ENCODE peak calls at places on chromosomes 1 and 21, in six cellular contexts. One of them, this sample, is unnamed.

GRCh38 chr1:234601217-234602017 is 8.6 kb downstream of the IRF2BP2 start:
- DNase-seq in PC-3: peak; percentile 22
- DNase-seq in mammary epithelial cell: peak; percentile 25
- DNase-seq in neural progenitor cell: no peak
- DNase-seq in GM23338: peak; percentile 54
- DNase-seq in fibroblast of lung: peak; percentile 52
- DNase-seq in this sample: no peak

GRCh38 chr1:86382878-86383277 is 13.2 kb downstream of the ODF2L start:
- DNase-seq in PC-3: no peak
- DNase-seq in mammary epithelial cell: no peak
- DNase-seq in neural progenitor cell: no peak
- DNase-seq in GM23338: no peak
- DNase-seq in fibroblast of lung: no peak
- DNase-seq in this sample: no peak

GRCh38 chr1:99964806-99965205 is 5.0 kb upstream of the SLC35A3 start:
- DNase-seq in PC-3: no peak
- DNase-seq in mammary epithelial cell: no peak
- DNase-seq in neural progenitor cell: peak; percentile 17
- DNase-seq in GM23338: peak; percentile 24
- DNase-seq in fibroblast of lung: no peak
- DNase-seq in this sample: no peak

GRCh38 chr1:44220755-44221154 is 7.5 kb downstream of the DMAP1 start:
- DNase-seq in PC-3: no peak
- DNase-seq in mammary epithelial cell: no peak
- DNase-seq in neural progenitor cell: no peak
- DNase-seq in GM23338: no peak
- DNase-seq in fibroblast of lung: no peak
- DNase-seq in this sample: no peak

GRCh38 chr1:89790592-89790991 is 30.2 kb upstream of the LRRC8D start:
- DNase-seq in PC-3: no peak
- DNase-seq in mammary epithelial cell: no peak
- DNase-seq in neural progenitor cell: no peak
- DNase-seq in GM23338: no peak
- DNase-seq in fibroblast of lung: no peak
- DNase-seq in this sample: no peak

GRCh38 chr21:44593598-44594405 is 1.5 kb upstream of the KRTAP10-6 start:
- DNase-seq in PC-3: no peak
- DNase-seq in mammary epithelial cell: no peak
- DNase-seq in neural progenitor cell: no peak
- DNase-seq in GM23338: peak; percentile 42
- DNase-seq in fibroblast of lung: peak; percentile 1
- DNase-seq in this sample: no peak

GRCh38 chr1:36251794-36252481 is 27.7 kb downstream of the THRAP3 start:
- DNase-seq in PC-3: peak; percentile 76
- DNase-seq in mammary epithelial cell: no peak
- DNase-seq in neural progenitor cell: no peak
- DNase-seq in GM23338: no peak
- DNase-seq in fibroblast of lung: no peak
- DNase-seq in this sample: no peak

GRCh38 chr21:20311388-20311787 is 686.8 kb upstream of the NCAM2 start:
- DNase-seq in PC-3: peak; percentile 3
- DNase-seq in mammary epithelial cell: no peak
- DNase-seq in neural progenitor cell: no peak
- DNase-seq in GM23338: no peak
- DNase-seq in fibroblast of lung: no peak
- DNase-seq in this sample: no peak

GRCh38 chr1:67001682-67002425 is 52.1 kb downstream of the SLC35D1 start:
- DNase-seq in PC-3: no peak
- DNase-seq in mammary epithelial cell: no peak
- DNase-seq in neural progenitor cell: no peak
- DNase-seq in GM23338: no peak
- DNase-seq in fibroblast of lung: no peak
- DNase-seq in this sample: no peak

GRCh38 chr1:216140650-216141547 is 282.3 kb downstream of the USH2A start:
- DNase-seq in PC-3: no peak
- DNase-seq in mammary epithelial cell: no peak
- DNase-seq in neural progenitor cell: peak; percentile 4
- DNase-seq in GM23338: no peak
- DNase-seq in fibroblast of lung: no peak
- DNase-seq in this sample: no peak

GRCh38 chr1:15283500-15283899 is 36.5 kb downstream of the FHAD1 start:
- DNase-seq in PC-3: peak; percentile 72
- DNase-seq in mammary epithelial cell: peak; percentile 94
- DNase-seq in neural progenitor cell: no peak
- DNase-seq in GM23338: no peak
- DNase-seq in fibroblast of lung: peak; percentile 55
- DNase-seq in this sample: peak; percentile 36

GRCh38 chr1:52057245-52057644 is 1.1 kb downstream of the BTF3L4 start:
- DNase-seq in PC-3: no peak
- DNase-seq in mammary epithelial cell: no peak
- DNase-seq in neural progenitor cell: no peak
- DNase-seq in GM23338: no peak
- DNase-seq in fibroblast of lung: no peak
- DNase-seq in this sample: no peak

GRCh38 chr1:19384113-19384512 is 72.0 kb downstream of the SLC66A1 start:
- DNase-seq in PC-3: peak; percentile 20
- DNase-seq in mammary epithelial cell: no peak
- DNase-seq in neural progenitor cell: no peak
- DNase-seq in GM23338: no peak
- DNase-seq in fibroblast of lung: peak; percentile 41
- DNase-seq in this sample: no peak

GRCh38 chr21:34890724-34891609 is 158.1 kb downstream of the RUNX1 start:
- DNase-seq in PC-3: no peak
- DNase-seq in mammary epithelial cell: peak; percentile 63
- DNase-seq in neural progenitor cell: peak; percentile 72
- DNase-seq in GM23338: peak; percentile 75
- DNase-seq in fibroblast of lung: peak; percentile 61
- DNase-seq in this sample: peak; percentile 52

GRCh38 chr1:154971341-154971998 is 923 bp upstream of the SHC1 start:
- DNase-seq in PC-3: peak; percentile 60
- DNase-seq in mammary epithelial cell: peak; percentile 86
- DNase-seq in neural progenitor cell: no peak
- DNase-seq in GM23338: no peak
- DNase-seq in fibroblast of lung: no peak
- DNase-seq in this sample: no peak

GRCh38 chr1:23169727-23170335 is 1.2 kb upstream of the LUZP1 start:
- DNase-seq in PC-3: no peak
- DNase-seq in mammary epithelial cell: peak; percentile 89
- DNase-seq in neural progenitor cell: peak; percentile 23
- DNase-seq in GM23338: peak; percentile 30
- DNase-seq in fibroblast of lung: peak; percentile 74
- DNase-seq in this sample: peak; percentile 67

GRCh38 chr1:6603851-6604558 is 1.3 kb upstream of the KLHL21 start:
- DNase-seq in PC-3: peak; percentile 38
- DNase-seq in mammary epithelial cell: peak; percentile 42
- DNase-seq in neural progenitor cell: peak; percentile 89
- DNase-seq in GM23338: peak; percentile 93
- DNase-seq in fibroblast of lung: peak; percentile 92
- DNase-seq in this sample: peak; percentile 87

GRCh38 chr1:193629875-193630274 is 443.5 kb upstream of the B3GALT2 start:
- DNase-seq in PC-3: peak; percentile 4
- DNase-seq in mammary epithelial cell: no peak
- DNase-seq in neural progenitor cell: peak; percentile 15
- DNase-seq in GM23338: peak; percentile 20
- DNase-seq in fibroblast of lung: peak; percentile 25
- DNase-seq in this sample: peak; percentile 21

GRCh38 chr1:223706077-223706988 is 6.0 kb upstream of the CAPN2 start:
- DNase-seq in PC-3: peak; percentile 89
- DNase-seq in mammary epithelial cell: peak; percentile 60
- DNase-seq in neural progenitor cell: no peak
- DNase-seq in GM23338: no peak
- DNase-seq in fibroblast of lung: peak; percentile 89
- DNase-seq in this sample: peak; percentile 84

DNA sequence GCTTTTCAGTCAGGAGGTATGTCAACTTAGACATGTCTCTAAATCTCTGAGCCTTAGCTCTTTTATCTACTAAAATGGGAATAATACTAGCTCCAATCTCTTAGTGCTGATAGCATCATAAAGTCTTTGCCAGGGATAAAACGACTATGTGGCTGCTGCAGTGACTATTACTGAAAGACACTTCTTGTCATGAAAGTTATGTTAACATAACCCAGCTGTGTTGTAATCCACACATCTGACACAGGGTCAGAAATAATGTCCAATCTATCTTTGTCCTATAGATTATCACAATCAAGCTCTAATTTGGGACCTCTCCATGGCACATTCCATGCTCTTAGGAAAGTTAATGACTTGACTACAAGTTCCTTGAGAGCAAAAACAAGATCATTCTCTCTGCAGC is 62.8 kb downstream of the JAK1 start:
- DNase-seq in PC-3: no peak
- DNase-seq in mammary epithelial cell: no peak
- DNase-seq in neural progenitor cell: no peak
- DNase-seq in GM23338: no peak
- DNase-seq in fibroblast of lung: no peak
- DNase-seq in this sample: no peak
- H3K79me2 ChIP-seq in PC-3: peaks cover 83% of the 10 kb centered on the region
- H3K79me2 ChIP-seq in mammary epithelial cell: peaks cover 72% of the 10 kb centered on the region
- H3K79me2 ChIP-seq in neural progenitor cell: no peaks in the 10 kb centered on the region
- H3K79me2 ChIP-seq in GM23338: no peaks in the 10 kb centered on the region
- H3K79me2 ChIP-seq in fibroblast of lung: peaks cover 36% of the 10 kb centered on the region
- H3K79me2 ChIP-seq in this sample: peaks cover 90% of the 10 kb centered on the region

GRCh38 chr1:231417503-231417902 is 4.6 kb downstream of the EGLN1 start:
- DNase-seq in PC-3: no peak
- DNase-seq in mammary epithelial cell: no peak
- DNase-seq in neural progenitor cell: no peak
- DNase-seq in GM23338: no peak
- DNase-seq in fibroblast of lung: no peak
- DNase-seq in this sample: no peak

GRCh38 chr1:231418101-231418740 is 3.9 kb downstream of the EGLN1 start:
- DNase-seq in PC-3: peak; percentile 85
- DNase-seq in mammary epithelial cell: no peak
- DNase-seq in neural progenitor cell: no peak
- DNase-seq in GM23338: no peak
- DNase-seq in fibroblast of lung: no peak
- DNase-seq in this sample: no peak

GRCh38 chr1:231415018-231415583 is 7.0 kb downstream of the EGLN1 start:
- DNase-seq in PC-3: no peak
- DNase-seq in mammary epithelial cell: no peak
- DNase-seq in neural progenitor cell: no peak
- DNase-seq in GM23338: no peak
- DNase-seq in fibroblast of lung: no peak
- DNase-seq in this sample: no peak

GRCh38 chr1:231418741-231419107 is 3.4 kb downstream of the EGLN1 start:
- DNase-seq in PC-3: no peak
- DNase-seq in mammary epithelial cell: no peak
- DNase-seq in neural progenitor cell: no peak
- DNase-seq in GM23338: no peak
- DNase-seq in fibroblast of lung: no peak
- DNase-seq in this sample: no peak

GRCh38 chr1:231416896-231417295 is 5.2 kb downstream of the EGLN1 start:
- DNase-seq in PC-3: no peak
- DNase-seq in mammary epithelial cell: no peak
- DNase-seq in neural progenitor cell: no peak
- DNase-seq in GM23338: no peak
- DNase-seq in fibroblast of lung: peak; percentile 27
- DNase-seq in this sample: no peak
- H3K79me2 ChIP-seq in PC-3: peaks cover 98% of the 10 kb centered on the region
- H3K79me2 ChIP-seq in mammary epithelial cell: peaks cover 99% of the 10 kb centered on the region
- H3K79me2 ChIP-seq in neural progenitor cell: peaks cover 57% of the 10 kb centered on the region
- H3K79me2 ChIP-seq in GM23338: peaks cover 6% of the 10 kb centered on the region
- H3K79me2 ChIP-seq in fibroblast of lung: peaks cover 89% of the 10 kb centered on the region
- H3K79me2 ChIP-seq in this sample: peaks cover 95% of the 10 kb centered on the region

GRCh38 chr1:1826356-1827088 is 48.3 kb upstream of the NADK start:
- DNase-seq in PC-3: no peak
- DNase-seq in mammary epithelial cell: no peak
- DNase-seq in neural progenitor cell: no peak
- DNase-seq in GM23338: no peak
- DNase-seq in fibroblast of lung: peak; percentile 39
- DNase-seq in this sample: peak; percentile 29

GRCh38 chr1:1827456-1827855 is 49.2 kb upstream of the NADK start:
- DNase-seq in PC-3: no peak
- DNase-seq in mammary epithelial cell: no peak
- DNase-seq in neural progenitor cell: no peak
- DNase-seq in GM23338: no peak
- DNase-seq in fibroblast of lung: peak; percentile 11
- DNase-seq in this sample: no peak

GRCh38 chr1:1832151-1832550 is 53.9 kb upstream of the NADK start:
- DNase-seq in PC-3: no peak
- DNase-seq in mammary epithelial cell: no peak
- DNase-seq in neural progenitor cell: no peak
- DNase-seq in GM23338: no peak
- DNase-seq in fibroblast of lung: no peak
- DNase-seq in this sample: no peak

GRCh38 chr1:1825217-1825616 is 46.9 kb upstream of the NADK start:
- DNase-seq in PC-3: no peak
- DNase-seq in mammary epithelial cell: no peak
- DNase-seq in neural progenitor cell: no peak
- DNase-seq in GM23338: no peak
- DNase-seq in fibroblast of lung: no peak
- DNase-seq in this sample: no peak

DNA sequence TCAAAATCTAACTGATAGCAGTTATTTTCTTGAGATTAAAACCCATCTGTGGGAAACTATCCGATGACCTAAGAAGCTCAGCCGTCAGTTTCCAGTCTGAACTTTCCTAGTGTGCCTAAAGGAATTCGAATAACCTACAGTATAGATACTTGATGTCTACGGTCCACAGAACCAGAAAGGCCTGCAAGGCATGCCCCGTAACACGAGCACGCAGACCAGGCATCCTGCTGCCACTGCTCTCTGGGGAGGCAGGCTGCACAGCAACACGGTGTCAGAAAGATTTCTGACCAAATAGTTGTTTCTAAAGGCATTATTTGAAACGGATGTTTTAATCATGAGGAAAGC is 48.8 kb upstream of the NADK start:
- DNase-seq in PC-3: no peak
- DNase-seq in mammary epithelial cell: no peak
- DNase-seq in neural progenitor cell: no peak
- DNase-seq in GM23338: no peak
- DNase-seq in fibroblast of lung: peak; percentile 11
- DNase-seq in this sample: no peak
- H3K79me2 ChIP-seq in PC-3: peaks cover 47% of the 10 kb centered on the region
- H3K79me2 ChIP-seq in mammary epithelial cell: peaks cover 91% of the 10 kb centered on the region
- H3K79me2 ChIP-seq in neural progenitor cell: peaks cover 100% of the 10 kb centered on the region
- H3K79me2 ChIP-seq in GM23338: peaks cover 94% of the 10 kb centered on the region
- H3K79me2 ChIP-seq in fibroblast of lung: peaks cover 74% of the 10 kb centered on the region
- H3K79me2 ChIP-seq in this sample: peaks cover 95% of the 10 kb centered on the region

GRCh38 chr1:204409878-204410763 is 1.5 kb downstream of the PPP1R15B start:
- DNase-seq in PC-3: no peak
- DNase-seq in mammary epithelial cell: no peak
- DNase-seq in neural progenitor cell: peak; percentile 42
- DNase-seq in GM23338: peak; percentile 25
- DNase-seq in fibroblast of lung: no peak
- DNase-seq in this sample: no peak

GRCh38 chr1:204409111-204409510 is 2.5 kb downstream of the PPP1R15B start:
- DNase-seq in PC-3: no peak
- DNase-seq in mammary epithelial cell: no peak
- DNase-seq in neural progenitor cell: no peak
- DNase-seq in GM23338: no peak
- DNase-seq in fibroblast of lung: peak; percentile 19
- DNase-seq in this sample: no peak

GRCh38 chr1:204410764-204411450 is 710 bp downstream of the PPP1R15B start:
- DNase-seq in PC-3: peak; percentile 52
- DNase-seq in mammary epithelial cell: peak; percentile 36
- DNase-seq in neural progenitor cell: peak; percentile 40
- DNase-seq in GM23338: peak; percentile 60
- DNase-seq in fibroblast of lung: peak; percentile 51
- DNase-seq in this sample: peak; percentile 32

GRCh38 chr1:204408602-204409001 is 3.0 kb downstream of the PPP1R15B start:
- DNase-seq in PC-3: no peak
- DNase-seq in mammary epithelial cell: no peak
- DNase-seq in neural progenitor cell: no peak
- DNase-seq in GM23338: no peak
- DNase-seq in fibroblast of lung: no peak
- DNase-seq in this sample: no peak

GRCh38 chr1:204411451-204412245 is at the start of gene PPP1R15B:
- DNase-seq in PC-3: peak; percentile 100
- DNase-seq in mammary epithelial cell: peak; percentile 99
- DNase-seq in neural progenitor cell: peak; percentile 99
- DNase-seq in GM23338: peak; percentile 99
- DNase-seq in fibroblast of lung: peak; percentile 98
- DNase-seq in this sample: peak; percentile 95
- H3K79me2 ChIP-seq in PC-3: peaks cover 57% of the 10 kb centered on the region
- H3K79me2 ChIP-seq in mammary epithelial cell: peaks cover 50% of the 10 kb centered on the region
- H3K79me2 ChIP-seq in neural progenitor cell: peaks cover 50% of the 10 kb centered on the region
- H3K79me2 ChIP-seq in GM23338: peaks cover 49% of the 10 kb centered on the region
- H3K79me2 ChIP-seq in fibroblast of lung: peaks cover 49% of the 10 kb centered on the region
- H3K79me2 ChIP-seq in this sample: peaks cover 50% of the 10 kb centered on the region